ENCODE peak calls at places on chromosome 13, in seven cellular contexts. K, O, X, H, Z, C and F are unnamed samples.

GRCh38 chr13:79423801-79424642 is 18.0 kb upstream of the RBM26 start:
- DNase-seq in H (no peak), O (peak), C (no peak), K (peak), X (no peak), Z (peak), F (peak)

GRCh38 chr13:105918842-105919741 is 616.4 kb downstream of the EFNB2 start:
- DNase-seq in Z (peak), K (peak), H (no peak), X (no peak), O (peak), C (no peak), F (peak)

GRCh38 chr13:109744512-109745051 is 41.8 kb downstream of the IRS2 start:
- DNase-seq in H (no peak), O (peak), K (peak), C (peak), X (no peak), Z (peak), F (peak)

GRCh38 chr13:27355894-27356293 is 68.5 kb upstream of the GTF3A start:
- DNase-seq in K (no peak), C (no peak), H (no peak), O (no peak), X (no peak), Z (no peak), F (no peak)

GRCh38 chr13:31521466-31521865 is 217.9 kb upstream of the RXFP2 start:
- DNase-seq in O (no peak), H (no peak), C (no peak), K (peak), X (no peak), Z (no peak), F (no peak)

GRCh38 chr13:51636349-51636890 is 52.2 kb downstream of the WDFY2 start:
- DNase-seq in Z (peak), H (no peak), C (no peak), O (peak), X (no peak), K (no peak), F (no peak)

GRCh38 chr13:88745013-88745412 is 1073.8 kb downstream of the SLITRK5 start:
- DNase-seq in Z (no peak), C (no peak), H (no peak), K (no peak), X (no peak), O (no peak), F (no peak)

GRCh38 chr13:27043013-27043412 is 128.6 kb downstream of the USP12 start:
- DNase-seq in Z (peak), K (peak), O (peak), C (no peak), X (peak), H (peak), F (peak)

GRCh38 chr13:28022848-28023518 is 34.5 kb upstream of the URAD start:
- DNase-seq in X (no peak), K (no peak), O (peak), Z (peak), C (peak), H (no peak), F (peak)

GRCh38 chr13:112968380-112968909 is 569 bp upstream of the MCF2L start:
- DNase-seq in Z (no peak), C (peak), H (no peak), O (no peak), X (peak), K (no peak), F (no peak)
- H3K4me3 ChIP-seq in Z (no peak), C (peak), H (peak), O (no peak), X (peak), K (no peak), F (no peak)

GRCh38 chr13:29105779-29106178 is 285.6 kb downstream of the MTUS2 start:
- DNase-seq in O (no peak), Z (no peak), X (no peak), H (no peak), K (no peak), C (no peak), F (no peak)
- TF ChIP-seq CTCF in O (no peak), Z (no peak), X (no peak), H (no peak), K (no peak), C (no peak), F (no peak)

GRCh38 chr13:73922728-73923393 is 211.3 kb downstream of the KLF12 start:
- DNase-seq in H (no peak), K (peak), C (no peak), Z (peak), O (no peak), X (no peak), F (peak)
- H3K4me3 ChIP-seq in H (no peak), K (no peak), C (no peak), Z (no peak), O (no peak), X (no peak), F (no peak)

GRCh38 chr13:46603165-46603603 is 50.2 kb downstream of the LRCH1 start:
- DNase-seq in K (peak), O (peak), H (no peak), Z (no peak), X (no peak), C (no peak), F (peak)
- TF ChIP-seq CTCF in K (peak), O (peak), H (no peak), Z (peak), X (no peak), C (peak), F (peak)